ENCODE peak calls at places on chromosomes 7 and 10, in four cellular contexts. R is GM12865, T is RCC 7860, I is GM12891. U is an unnamed sample.

GRCh38 chr10:103622935-103623574 is 129.6 kb downstream of the NEURL1 start:
- DNase-seq in R (no peak), T (no peak), I (no peak), U (no peak)

GRCh38 chr10:71481746-71482410 is 85.2 kb downstream of the CDH23 start:
- DNase-seq in T (no peak), R (no peak), I (no peak), U (no peak)

GRCh38 chr10:73948947-73949633 is 38.2 kb downstream of the PLAU start:
- DNase-seq in I (no peak), T (no peak), R (no peak), U (no peak)

GRCh38 chr10:111475720-111476119 is 398.9 kb downstream of the ADRA2A start:
- DNase-seq in R (no peak), I (no peak), T (no peak), U (no peak)

GRCh38 chr10:132446661-132447445 is 49.9 kb downstream of the PWWP2B start:
- DNase-seq in T (peak), R (peak), I (peak), U (peak)

GRCh38 chr10:22433875-22434274 is 88.6 kb downstream of the SPAG6 start:
- DNase-seq in I (no peak), T (peak), R (no peak), U (no peak)

GRCh38 chr7:39413866-39414668 is 152.1 kb upstream of the YAE1 start:
- DNase-seq in R (peak), I (peak), T (no peak), U (peak)

GRCh38 chr7:6290345-6290744 is 17.9 kb upstream of the CYTH3 start:
- DNase-seq in T (peak), I (no peak), R (no peak), U (no peak)

GRCh38 chr10:88831709-88832108 is 19.9 kb downstream of the ANKRD22 start:
- DNase-seq in R (no peak), T (no peak), I (no peak), U (no peak)

GRCh38 chr7:231030-231857 is 38.9 kb downstream of the FAM20C start:
- DNase-seq in I (no peak), T (no peak), R (no peak), U (no peak)

GRCh38 chr10:45526309-45526708 is 146.3 kb downstream of the ZFAND4 start:
- DNase-seq in T (no peak), R (no peak), I (no peak), U (no peak)

GRCh38 chr7:52309631-52310030 is 725.8 kb upstream of the POM121L12 start:
- DNase-seq in R (no peak), I (no peak), T (no peak), U (no peak)

GRCh38 chr7:81937091-81937490 is 167.2 kb upstream of the HGF start:
- DNase-seq in I (no peak), T (no peak), R (no peak), U (no peak)

GRCh38 chr10:119279441-119279840 is 72.1 kb downstream of the GRK5 start:
- DNase-seq in T (no peak), I (no peak), R (no peak), U (no peak)

GRCh38 chr10:109861051-109861450 is 62.3 kb downstream of the XPNPEP1 start:
- DNase-seq in I (no peak), R (no peak), T (no peak), U (no peak)

GRCh38 chr7:143504937-143505297 is 27.2 kb downstream of the TAS2R41 start:
- DNase-seq in R (no peak), I (no peak), T (no peak), U (no peak)

U was measured in GM13977.